ENCODE peak calls at places on chromosomes 12 and 14, in six cellular contexts. U is lower leg skin, R is adrenal gland, K is cardiac muscle cell, V is neural progenitor cell, D is cardiac fibroblast. A is an unnamed sample.

GRCh38 chr12:80837342-80837978 is 100.3 kb downstream of the LIN7A start:
- DNase-seq in U (no peak), R (peak), K (peak), V (peak), D (peak), A (peak)

GRCh38 chr14:79516009-79516408 is 695.3 kb downstream of the DIO2 start:
- DNase-seq in U (no peak), R (no peak), K (no peak), V (peak), D (no peak), A (no peak)

GRCh38 chr14:68210729-68211299 is 391.2 kb downstream of the RAD51B start:
- DNase-seq in U (no peak), R (peak), K (peak), V (no peak), D (peak), A (peak)

GRCh38 chr14:63896278-63896720 is 43.5 kb downstream of the SYNE2 start:
- DNase-seq in U (no peak), R (peak), K (no peak), V (no peak), D (peak), A (peak)

GRCh38 chr12:55743131-55743921 is 404 bp downstream of the GDF11 start:
- DNase-seq in U (peak), R (peak), K (peak), V (peak), D (peak), A (no peak)

GRCh38 chr12:31880340-31880739 is 78.9 kb upstream of the RESF1 start:
- DNase-seq in U (no peak), R (no peak), K (peak), V (no peak), D (peak), A (no peak)

GRCh38 chr14:53152627-53152908 is 555 bp downstream of the DDHD1 start:
- DNase-seq in U (no peak), R (no peak), K (no peak), V (no peak), D (no peak), A (no peak)

GRCh38 chr14:52439476-52439875 is 112.8 kb downstream of the TXNDC16 start:
- DNase-seq in U (no peak), R (no peak), K (no peak), V (no peak), D (no peak), A (no peak)

GRCh38 chr12:80684077-80684495 is 23.3 kb upstream of the MYF6 start:
- DNase-seq in U (no peak), R (no peak), K (peak), V (peak), D (no peak), A (no peak)

GRCh38 chr12:53208877-53209463 is 1.9 kb upstream of the ITGB7 start:
- DNase-seq in U (no peak), R (no peak), K (no peak), V (no peak), D (no peak), A (no peak)

GRCh38 chr12:53207042-53207441 is at the start of gene ITGB7:
- DNase-seq in U (no peak), R (no peak), K (no peak), V (no peak), D (no peak), A (no peak)

GRCh38 chr12:53210843-53211242 is 3.8 kb upstream of the ITGB7 start:
- DNase-seq in U (no peak), R (no peak), K (no peak), V (no peak), D (no peak), A (no peak)

GRCh38 chr12:53205747-53206146 is 1.3 kb downstream of the ITGB7 start:
- DNase-seq in U (no peak), R (no peak), K (no peak), V (no peak), D (peak), A (peak)

DNA sequence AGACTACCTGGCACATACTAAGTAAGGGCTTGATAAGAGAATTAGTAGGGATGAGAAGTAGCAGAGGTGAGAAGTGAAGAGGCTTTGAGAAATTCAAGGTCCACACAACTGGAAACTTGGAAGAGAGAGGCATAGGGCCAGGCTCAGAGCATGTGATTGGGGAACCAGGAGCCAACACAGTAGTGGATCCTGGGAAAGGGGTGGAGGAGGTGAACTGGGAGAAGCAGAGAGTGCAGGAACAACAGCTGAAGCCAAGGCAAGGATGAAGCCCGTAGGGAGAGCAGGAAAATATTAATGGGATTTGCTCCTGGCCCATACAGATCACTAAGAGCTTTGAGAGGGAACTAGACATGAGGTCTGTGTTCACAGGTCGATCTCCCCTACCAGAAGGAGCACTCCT is 1.4 kb upstream of the ITGB7 start:
- DNase-seq in U (no peak), R (no peak), K (no peak), V (no peak), D (no peak), A (no peak)
- H3K4me3 ChIP-seq in U (no peak), R (no peak), K (no peak), V (no peak), D (no peak), A (no peak)

DNA sequence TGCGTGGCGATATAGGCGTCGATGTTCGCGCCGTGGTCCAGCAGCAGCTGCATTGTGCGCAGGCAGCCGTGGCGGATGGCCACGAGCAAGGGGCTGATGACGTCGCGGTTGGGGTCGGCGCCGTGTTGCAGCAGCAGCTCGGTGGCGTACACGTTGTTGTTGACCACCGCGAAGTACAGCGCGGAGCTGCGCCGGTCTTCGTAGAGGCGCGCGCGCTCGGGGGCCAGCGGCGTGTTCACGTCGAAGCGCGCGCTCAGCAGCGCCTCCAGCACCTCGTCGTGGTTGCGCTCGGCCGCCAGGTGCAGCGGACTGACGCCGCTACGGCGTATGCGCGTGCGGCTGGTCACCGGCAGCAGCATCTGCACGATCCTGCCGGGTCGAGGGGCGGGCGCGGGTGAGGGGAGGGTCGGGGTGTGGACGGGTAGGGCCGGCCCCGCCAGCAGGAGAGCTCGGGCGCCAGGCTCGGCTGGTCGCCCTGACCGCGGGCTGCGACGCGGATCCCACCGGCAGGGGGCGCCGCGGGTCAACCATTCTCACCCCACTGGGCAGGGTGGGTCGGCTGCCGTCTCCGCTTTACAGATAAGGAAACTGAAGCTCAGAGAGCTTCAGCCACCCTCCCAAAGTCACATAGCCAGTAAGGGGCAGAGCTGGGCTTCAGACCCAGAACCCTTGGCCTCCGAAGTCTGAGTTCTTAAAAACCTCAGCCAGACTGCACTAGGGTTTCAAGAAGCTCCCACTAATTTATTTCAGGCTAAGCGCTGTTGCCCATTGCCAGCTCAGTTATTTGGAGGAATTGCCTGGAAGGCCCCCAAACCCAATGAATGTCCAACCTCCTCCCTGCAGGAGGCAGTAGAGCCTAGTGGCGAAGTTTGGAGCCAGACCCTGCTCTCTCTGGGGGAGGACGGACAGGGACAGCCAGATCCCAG is 12.4 kb downstream of the FAM181A start:
- DNase-seq in U (peak), R (peak), K (peak), V (peak), D (peak), A (no peak)
- H3K4me3 ChIP-seq in U (no peak), R (no peak), K (no peak), V (peak), D (peak), A (peak)

GRCh38 chr14:92039720-92040430 is at the start of gene TRIP11:
- DNase-seq in U (peak), R (peak), K (peak), V (peak), D (peak), A (peak)

GRCh38 chr14:92035890-92036289 is 4.0 kb downstream of the TRIP11 start:
- DNase-seq in U (no peak), R (no peak), K (no peak), V (no peak), D (no peak), A (no peak)

GRCh38 chr14:92039073-92039719 is 663 bp downstream of the TRIP11 start:
- DNase-seq in U (no peak), R (no peak), K (peak), V (peak), D (peak), A (peak)

GRCh38 chr14:92040431-92041040 is 677 bp upstream of the TRIP11 start:
- DNase-seq in U (no peak), R (no peak), K (peak), V (no peak), D (peak), A (peak)

DNA sequence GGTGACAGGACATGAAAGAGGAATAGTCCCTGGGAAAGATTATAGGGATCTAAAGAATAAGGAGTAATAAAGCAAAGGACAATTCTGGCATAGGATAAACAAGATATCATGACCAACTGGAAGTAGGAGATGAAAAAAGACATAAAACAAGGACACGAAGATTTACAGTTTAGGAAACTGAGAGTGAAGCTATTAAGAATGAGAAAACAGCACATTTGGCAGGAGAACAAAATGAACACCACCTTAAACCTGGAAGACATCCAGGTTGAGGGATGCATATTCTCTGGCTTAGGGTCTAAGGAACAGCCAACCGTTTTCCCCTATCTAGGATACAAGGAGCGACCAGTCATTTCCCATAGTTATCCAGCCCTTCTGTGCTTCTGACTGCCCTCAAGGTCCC is 1.9 kb downstream of the TRIP11 start:
- DNase-seq in U (no peak), R (no peak), K (no peak), V (no peak), D (peak), A (no peak)
- H3K4me3 ChIP-seq in U (no peak), R (no peak), K (peak), V (peak), D (peak), A (peak)

DNA sequence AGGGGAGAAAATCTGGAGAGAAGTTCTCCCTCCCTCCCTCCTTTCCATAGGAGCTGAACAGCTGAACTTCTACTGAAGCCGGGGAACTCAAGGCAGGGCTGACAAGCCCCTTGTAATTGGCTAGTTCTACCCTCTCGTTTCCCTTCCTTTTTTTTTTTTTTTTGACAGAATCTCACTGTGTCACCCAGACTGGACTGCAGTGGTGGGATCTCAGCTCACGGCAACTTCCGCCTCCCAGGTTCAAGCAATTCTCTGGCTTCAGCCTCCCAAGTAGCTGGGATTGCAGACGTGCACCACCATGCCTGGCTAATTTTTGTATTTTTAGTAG is 13.0 kb upstream of the TESC start:
- DNase-seq in U (no peak), R (no peak), K (no peak), V (no peak), D (no peak), A (no peak)
- H3K4me3 ChIP-seq in U (no peak), R (no peak), K (no peak), V (no peak), D (no peak), A (no peak)

DNA sequence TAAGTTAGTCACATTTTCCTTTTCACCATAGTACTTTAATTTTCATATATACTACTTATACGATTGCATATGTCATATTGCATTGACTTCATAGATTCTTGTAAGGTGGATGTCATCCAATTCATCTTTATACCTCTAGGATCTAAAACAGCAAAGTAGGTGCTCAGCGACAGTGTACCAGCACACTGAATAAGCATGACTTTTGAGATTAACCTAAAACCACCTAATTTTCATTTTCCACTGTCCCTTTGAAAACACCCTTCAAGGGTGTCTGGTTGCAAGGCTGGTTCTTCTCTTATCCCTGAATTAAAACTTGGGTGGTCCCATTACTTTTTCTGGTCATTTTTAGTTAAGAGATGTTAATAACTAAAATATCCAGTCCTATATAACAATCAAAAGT is 4.4 kb downstream of the GPR19 start:
- DNase-seq in U (no peak), R (no peak), K (no peak), V (no peak), D (no peak), A (no peak)
- H3K4me3 ChIP-seq in U (no peak), R (no peak), K (no peak), V (no peak), D (no peak), A (no peak)

DNA sequence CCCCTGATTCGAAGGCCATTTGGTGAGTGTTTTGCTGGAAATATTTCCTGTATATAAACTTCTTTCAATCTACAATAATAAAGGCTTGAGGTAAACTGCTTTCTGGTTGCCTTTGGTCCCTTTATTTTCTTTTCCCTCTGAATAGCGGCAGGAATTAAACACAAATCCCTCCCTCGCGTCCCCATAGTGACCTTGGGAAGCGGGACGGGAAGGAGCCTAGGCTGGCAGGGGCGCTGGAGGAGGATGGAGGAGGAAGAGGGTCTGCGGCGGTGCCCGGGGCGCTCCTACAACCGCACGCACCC is 2.0 kb downstream of the DIO3 start:
- DNase-seq in U (no peak), R (no peak), K (no peak), V (no peak), D (no peak), A (no peak)
- H3K4me3 ChIP-seq in U (no peak), R (no peak), K (no peak), V (peak), D (no peak), A (no peak)

GRCh38 chr14:51328089-51328941 is 88.3 kb downstream of the TMX1 start:
- DNase-seq in U (no peak), R (no peak), K (no peak), V (no peak), D (peak), A (peak)
- H3K4me3 ChIP-seq in U (no peak), R (no peak), K (no peak), V (no peak), D (peak), A (no peak)

DNA sequence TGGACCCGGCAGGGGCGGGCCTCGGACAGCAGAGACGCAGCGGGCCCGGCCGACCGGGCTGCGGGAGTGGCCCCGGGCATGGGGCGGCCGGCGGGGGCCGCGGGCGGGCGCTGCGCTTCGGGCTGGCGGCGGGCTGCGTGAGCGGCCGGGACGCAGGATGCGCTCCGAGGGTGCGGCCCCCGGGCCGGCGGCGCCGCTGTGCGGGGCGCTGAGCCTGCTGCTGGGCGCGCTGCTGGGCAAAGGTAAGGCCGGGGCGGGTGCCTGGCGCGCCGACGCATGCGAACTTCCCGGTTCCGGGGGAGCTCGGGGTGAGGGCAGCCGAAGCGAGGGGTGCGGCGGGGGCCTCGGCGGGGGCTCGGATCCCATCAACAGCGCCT is 264 bp downstream of the TMEM132C start:
- DNase-seq in U (no peak), R (no peak), K (peak), V (no peak), D (no peak), A (no peak)
- H3K4me3 ChIP-seq in U (peak), R (no peak), K (peak), V (peak), D (no peak), A (no peak)

A was measured in skeletal muscle cell.